ENCODE peak calls at places on chromosomes 5 and 9, in eight cellular contexts. K is dorsolateral prefrontal cortex, V is bronchial epithelial cell, M is psoas muscle, I is H1, Y is AG04450, G is heart left ventricle, O is RWPE2. T is an unnamed sample.

GRCh38 chr9:132548971-132549649 is 33.3 kb upstream of the BARHL1 start:
- DNase-seq in Y (no peak), M (peak), V (peak), G (no peak), K (no peak), O (no peak), I (no peak), T (no peak)

GRCh38 chr5:168472329-168472728 is 13.9 kb upstream of the RARS1 start:
- DNase-seq in G (no peak), K (no peak), M (no peak), Y (peak), V (peak), O (no peak), I (no peak), T (peak)

GRCh38 chr5:116669261-116670049 is 94.8 kb upstream of the SEMA6A start:
- DNase-seq in M (no peak), O (no peak), K (peak), I (no peak), V (no peak), G (peak), Y (no peak), T (no peak)

GRCh38 chr5:150511641-150512367 is 3.9 kb downstream of the NDST1 start:
- DNase-seq in M (peak), G (peak), Y (no peak), V (peak), I (no peak), O (peak), K (no peak), T (no peak)

GRCh38 chr9:130929571-130930022 is 9.4 kb downstream of the FIBCD1 start:
- DNase-seq in V (no peak), G (no peak), Y (no peak), K (no peak), I (no peak), O (no peak), M (peak), T (no peak)

GRCh38 chr5:42858031-42858643 is 46.4 kb upstream of the SELENOP start:
- DNase-seq in M (no peak), Y (no peak), I (no peak), O (no peak), K (no peak), G (peak), V (peak), T (no peak)

GRCh38 chr9:78906356-78906755 is 609.4 kb downstream of the PSAT1 start:
- DNase-seq in K (no peak), G (no peak), V (no peak), I (no peak), Y (no peak), M (no peak), O (no peak), T (no peak)

GRCh38 chr5:3343911-3344310 is 251.7 kb upstream of the IRX1 start:
- DNase-seq in M (peak), O (peak), I (no peak), K (no peak), Y (no peak), G (no peak), V (no peak), T (no peak)

GRCh38 chr5:57117601-57118000 is 56.3 kb upstream of the GPBP1 start:
- DNase-seq in I (no peak), G (no peak), O (no peak), V (no peak), Y (no peak), M (no peak), K (no peak), T (no peak)

GRCh38 chr9:112170968-112171367 is 4.1 kb downstream of the SUSD1 start:
- DNase-seq in Y (no peak), G (no peak), O (no peak), V (no peak), K (no peak), M (no peak), I (no peak), T (no peak)

GRCh38 chr9:127516835-127517607 is 65.7 kb downstream of the LRSAM1 start:
- DNase-seq in O (peak), K (no peak), M (no peak), I (no peak), V (no peak), Y (no peak), G (no peak), T (no peak)

GRCh38 chr5:175226506-175226905 is 217.5 kb downstream of the DRD1 start:
- DNase-seq in V (peak), K (no peak), I (no peak), O (no peak), M (no peak), G (no peak), Y (no peak), T (no peak)

GRCh38 chr9:72356019-72356653 is 8.9 kb downstream of the ZFAND5 start:
- DNase-seq in M (no peak), K (no peak), O (no peak), I (no peak), V (no peak), G (no peak), Y (no peak), T (no peak)

GRCh38 chr5:78000191-78000590 is 224.1 kb upstream of the TBCA start:
- DNase-seq in Y (no peak), O (no peak), I (no peak), K (no peak), G (no peak), V (no peak), M (no peak), T (no peak)

GRCh38 chr5:81161012-81161601 is 72.0 kb upstream of the CKMT2 start:
- DNase-seq in I (no peak), Y (no peak), G (no peak), O (no peak), M (no peak), V (no peak), K (no peak), T (no peak)

GRCh38 chr9:37575921-37576721 is at the start of gene FBXO10:
- DNase-seq in V (peak), O (peak), G (peak), I (peak), K (peak), Y (no peak), M (peak), T (no peak)

GRCh38 chr5:16411741-16412455 is 53.7 kb downstream of the ZNF622 start:
- DNase-seq in O (no peak), Y (no peak), K (no peak), V (peak), I (no peak), M (no peak), G (no peak), T (peak)

GRCh38 chr5:61587120-61587519 is 255.1 kb downstream of the ZSWIM6 start:
- DNase-seq in M (no peak), O (no peak), I (no peak), V (no peak), G (no peak), K (no peak), Y (no peak), T (no peak)

GRCh38 chr5:15966651-15967050 is 212.9 kb downstream of the MARCHF11 start:
- DNase-seq in O (no peak), G (no peak), M (no peak), K (no peak), I (no peak), Y (no peak), V (peak), T (no peak)

GRCh38 chr5:37208883-37209808 is 40.0 kb downstream of the CPLANE1 start:
- DNase-seq in I (no peak), K (no peak), Y (no peak), G (peak), M (peak), O (no peak), V (no peak), T (no peak)

GRCh38 chr9:110133059-110133458 is 74.9 kb downstream of the C9orf152 start:
- DNase-seq in O (no peak), M (no peak), K (no peak), Y (no peak), G (no peak), V (no peak), I (no peak), T (no peak)

GRCh38 chr9:28073278-28073677 is 500.0 kb upstream of the C9orf72 start:
- DNase-seq in O (no peak), G (no peak), Y (no peak), K (no peak), I (peak), M (no peak), V (peak), T (no peak)
- TF ChIP-seq CTCF in O (peak), G (peak), Y (peak), K (peak), I (peak), M (peak), V (peak), T (peak)

GRCh38 chr5:109692011-109692410 is 2.3 kb downstream of the MAN2A1 start:
- DNase-seq in Y (no peak), K (no peak), O (no peak), G (no peak), M (no peak), V (peak), I (no peak), T (no peak)
- H3K4me3 ChIP-seq in Y (peak), K (peak), O (peak), G (peak), M (peak), V (no peak), I (peak), T (peak)

GRCh38 chr5:146049704-146050026 is 55.7 kb downstream of the PLAC8L1 start:
- DNase-seq in K (no peak), Y (no peak), M (no peak), G (no peak), O (no peak), V (no peak), I (no peak), T (no peak)
- TF ChIP-seq CTCF in K (no peak), Y (no peak), M (no peak), G (no peak), O (peak), V (no peak), I (no peak), T (no peak)

GRCh38 chr9:134434896-134435506 is 108.7 kb downstream of the RXRA start:
- DNase-seq in Y (peak), K (peak), V (peak), M (peak), G (peak), I (no peak), O (no peak), T (peak)

GRCh38 chr9:134436926-134437325 is 110.7 kb downstream of the RXRA start:
- DNase-seq in O (no peak), M (no peak), K (no peak), V (no peak), Y (no peak), G (no peak), I (no peak), T (no peak)

GRCh38 chr9:134436356-134436717 is 110.1 kb downstream of the RXRA start:
- DNase-seq in K (no peak), V (no peak), O (no peak), I (no peak), G (no peak), M (no peak), Y (no peak), T (no peak)

GRCh38 chr9:134433909-134434895 is 107.9 kb downstream of the RXRA start:
- DNase-seq in O (no peak), K (no peak), V (no peak), I (no peak), M (peak), Y (no peak), G (no peak), T (no peak)

DNA sequence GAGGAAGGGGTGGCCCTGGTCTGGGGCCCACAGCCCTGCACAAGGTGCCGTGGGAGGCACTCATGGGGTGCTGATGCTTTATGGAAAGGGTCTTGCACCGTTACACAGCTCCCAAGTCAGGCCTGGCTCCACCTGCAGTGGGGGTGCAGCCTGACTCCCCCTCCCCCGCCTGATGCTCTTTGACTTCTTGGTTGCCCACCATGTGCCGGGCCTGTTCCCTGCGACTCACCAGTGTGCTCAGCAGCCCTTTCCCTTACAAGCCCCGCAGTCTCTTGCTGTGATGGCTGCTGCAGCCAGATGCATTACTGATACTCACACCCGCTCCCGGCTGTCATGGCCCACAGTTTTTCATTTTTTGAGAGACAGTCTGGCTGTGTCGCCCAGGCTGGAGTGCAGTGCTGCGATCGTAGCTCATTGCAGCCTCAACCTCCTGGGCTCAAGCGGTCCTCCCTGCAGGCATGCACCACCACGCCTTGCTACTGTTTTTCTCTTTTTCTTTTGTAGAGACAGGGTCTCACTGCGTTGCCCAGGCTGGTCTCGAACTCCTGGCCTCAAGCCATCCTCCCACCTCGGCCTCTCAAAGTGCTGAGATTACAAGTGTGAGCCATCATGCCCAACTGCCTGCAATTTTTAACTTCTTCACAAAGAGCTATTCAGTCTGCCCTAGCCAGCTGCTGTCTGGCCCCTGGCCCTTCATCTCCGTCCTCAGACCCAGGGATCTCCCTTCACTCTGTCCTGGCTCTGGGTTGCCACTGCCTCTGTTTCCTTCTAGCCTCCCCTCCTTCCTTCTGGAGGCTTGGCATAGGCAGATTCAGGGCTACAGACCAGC is 109.5 kb downstream of the RXRA start:
- DNase-seq in I (no peak), V (no peak), G (no peak), Y (no peak), K (peak), M (no peak), O (no peak), T (no peak)
- H3K4me3 ChIP-seq in I (no peak), V (no peak), G (peak), Y (no peak), K (peak), M (peak), O (no peak), T (no peak)

GRCh38 chr9:19551124-19551929 is 142.5 kb downstream of the ACER2 start:
- DNase-seq in Y (no peak), O (no peak), K (no peak), G (no peak), V (no peak), M (no peak), I (peak), T (no peak)
- TF ChIP-seq CTCF in Y (no peak), O (no peak), K (peak), G (no peak), V (no peak), M (no peak), I (peak), T (no peak)

T was measured in AG04449.